ENCODE peak calls at places on chromosomes 3 and 15, in eight cellular contexts. U is mesothelial cell of epicardium; B is stimulated activated CD4-positive, alpha-beta T cell treated with anti-CD3 and anti-CD28 coated beads, Interleukin-12 subunit alpha, Interleukin-12 subunit beta, amount 100 ng/mL, for 4 hours; S is WTC11; N is mammary epithelial cell; Q is activated naive CD4-positive, alpha-beta T cell treated with anti-CD3 and anti-CD28 coated beads, Interleukin-2, amount 10 ng/mL, durations not matched to agents 7 days and 5 days; X is GM23338; P is OCI-M1. Z is an unnamed sample.

GRCh38 chr3:69983546-69984265 is 15.8 kb upstream of the SAMMSON start:
- DNase-seq in U (no peak), B (no peak), S (no peak), N (peak; percentile 7), Q (no peak), X (no peak), P (no peak), Z (no peak)

GRCh38 chr3:113111308-113111707 is 100.0 kb upstream of the BOC start:
- DNase-seq in U (no peak), B (no peak), S (no peak), N (peak; percentile 65), Q (no peak), X (no peak), P (peak; percentile 7), Z (no peak)

GRCh38 chr3:125072310-125072709 is 16.5 kb upstream of the HEG1 start:
- DNase-seq in U (no peak), B (no peak), S (no peak), N (no peak), Q (no peak), X (no peak), P (no peak), Z (no peak)

GRCh38 chr15:67915374-67916050 is 75.7 kb upstream of the RNU6-1 start:
- DNase-seq in U (peak; percentile 38), B (no peak), S (no peak), N (no peak), Q (no peak), X (peak; percentile 56), P (no peak), Z (no peak)

GRCh38 chr3:172646439-172647015 is 64.3 kb downstream of the NCEH1 start:
- DNase-seq in U (peak; percentile 43), B (no peak), S (no peak), N (peak; percentile 46), Q (no peak), X (no peak), P (peak; percentile 2), Z (no peak)

GRCh38 chr3:194201953-194202666 is 66.2 kb downstream of the HES1 start:
- DNase-seq in U (no peak), B (no peak), S (no peak), N (peak; percentile 55), Q (no peak), X (no peak), P (peak; percentile 7), Z (no peak)

GRCh38 chr3:152508705-152509104 is 240.0 kb downstream of the MBNL1 start:
- DNase-seq in U (no peak), B (no peak), S (no peak), N (peak; percentile 3), Q (no peak), X (peak; percentile 39), P (peak; percentile 60), Z (no peak)

GRCh38 chr3:117874028-117874765 is 1160.4 kb downstream of the IGSF11 start:
- DNase-seq in U (no peak), B (no peak), S (no peak), N (no peak), Q (no peak), X (no peak), P (no peak), Z (no peak)

GRCh38 chr3:11305509-11305908 is 33.3 kb downstream of the ATG7 start:
- DNase-seq in U (no peak), B (no peak), S (no peak), N (peak; percentile 15), Q (no peak), X (no peak), P (peak; percentile 11), Z (peak; percentile 52)

GRCh38 chr3:143001034-143001368 is 369 bp upstream of the U2SURP start:
- DNase-seq in U (peak; percentile 65), B (no peak), S (no peak), N (no peak), Q (peak; percentile 77), X (no peak), P (no peak), Z (no peak)

GRCh38 chr3:73848173-73848751 is 223.5 kb upstream of the PDZRN3 start:
- DNase-seq in U (no peak), B (no peak), S (no peak), N (peak; percentile 13), Q (no peak), X (peak; percentile 70), P (no peak), Z (peak; percentile 42)